ENCODE peak calls at places on chromosome X, in five cellular contexts. One of them, this sample, is unnamed. For H3K4me1, the result is how much of the 10 kb centered on the place peaks cover.

GRCh38 chrX:49237060-49237459 is 1.8 kb downstream of the CCDC22 start:
- DNase-seq in BE2C: no peak
- DNase-seq in mucosa of descending colon: no peak
- DNase-seq in adrenal gland: no peak
- DNase-seq in ovary: no peak
- DNase-seq in this sample: no peak

GRCh38 chrX:97117572-97117971 is 233.9 kb downstream of the RPA4 start:
- DNase-seq in mucosa of descending colon: no peak
- DNase-seq in BE2C: no peak
- DNase-seq in adrenal gland: no peak
- DNase-seq in ovary: no peak
- DNase-seq in this sample: no peak

GRCh38 chrX:21276736-21277433 is 97.3 kb upstream of the CNKSR2 start:
- DNase-seq in BE2C: no peak
- DNase-seq in ovary: no peak
- DNase-seq in adrenal gland: no peak
- DNase-seq in mucosa of descending colon: no peak
- DNase-seq in this sample: no peak

GRCh38 chrX:68912113-68912980 is 83.5 kb downstream of the EFNB1 start:
- DNase-seq in mucosa of descending colon: no peak
- DNase-seq in adrenal gland: no peak
- DNase-seq in ovary: peak
- DNase-seq in BE2C: peak
- DNase-seq in this sample: no peak

GRCh38 chrX:2785538-2785937 is 33.7 kb downstream of the XG start:
- DNase-seq in mucosa of descending colon: no peak
- DNase-seq in ovary: no peak
- DNase-seq in BE2C: no peak
- DNase-seq in adrenal gland: no peak
- DNase-seq in this sample: no peak

GRCh38 chrX:123993326-123993725 is 31.8 kb downstream of the STAG2 start:
- DNase-seq in mucosa of descending colon: no peak
- DNase-seq in ovary: no peak
- DNase-seq in BE2C: no peak
- DNase-seq in adrenal gland: no peak
- DNase-seq in this sample: peak

GRCh38 chrX:151393514-151393913 is 3.5 kb upstream of the VMA21 start:
- DNase-seq in ovary: no peak
- DNase-seq in adrenal gland: no peak
- DNase-seq in BE2C: no peak
- DNase-seq in mucosa of descending colon: no peak
- DNase-seq in this sample: no peak

GRCh38 chrX:100622989-100623388 is 13.6 kb downstream of the TSPAN6 start:
- DNase-seq in adrenal gland: no peak
- DNase-seq in BE2C: no peak
- DNase-seq in mucosa of descending colon: no peak
- DNase-seq in ovary: no peak
- DNase-seq in this sample: no peak

GRCh38 chrX:134172588-134173259 is 64.3 kb upstream of the CCDC160 start:
- DNase-seq in mucosa of descending colon: peak
- DNase-seq in ovary: peak
- DNase-seq in BE2C: no peak
- DNase-seq in adrenal gland: no peak
- DNase-seq in this sample: peak

GRCh38 chrX:51643377-51643776 is 24.7 kb upstream of the CENPVL3 start:
- DNase-seq in mucosa of descending colon: no peak
- DNase-seq in adrenal gland: no peak
- DNase-seq in BE2C: no peak
- DNase-seq in ovary: no peak
- DNase-seq in this sample: no peak

GRCh38 chrX:33892670-33893069 is 239.4 kb downstream of the FAM47A start:
- DNase-seq in BE2C: no peak
- DNase-seq in adrenal gland: no peak
- DNase-seq in mucosa of descending colon: no peak
- DNase-seq in ovary: no peak
- DNase-seq in this sample: no peak

GRCh38 chrX:48992341-48992740 is 9.7 kb downstream of the GRIPAP1 start:
- DNase-seq in mucosa of descending colon: no peak
- DNase-seq in ovary: no peak
- DNase-seq in BE2C: no peak
- DNase-seq in adrenal gland: no peak
- DNase-seq in this sample: no peak

GRCh38 chrX:129647588-129648410 is 7.0 kb downstream of the APLN start:
- DNase-seq in adrenal gland: no peak
- DNase-seq in BE2C: no peak
- DNase-seq in mucosa of descending colon: no peak
- DNase-seq in ovary: no peak
- DNase-seq in this sample: no peak

GRCh38 chrX:118000518-118000917 is 116.1 kb downstream of the KLHL13 start:
- DNase-seq in BE2C: no peak
- DNase-seq in mucosa of descending colon: no peak
- DNase-seq in adrenal gland: no peak
- DNase-seq in ovary: no peak
- DNase-seq in this sample: no peak

GRCh38 chrX:145613894-145614293 is 203.7 kb upstream of the SLITRK2 start:
- DNase-seq in adrenal gland: no peak
- DNase-seq in ovary: no peak
- DNase-seq in mucosa of descending colon: no peak
- DNase-seq in BE2C: no peak
- DNase-seq in this sample: no peak

GRCh38 chrX:1578511-1579173 is 12.8 kb upstream of the AKAP17A start:
- DNase-seq in adrenal gland: no peak
- DNase-seq in BE2C: no peak
- DNase-seq in ovary: no peak
- DNase-seq in mucosa of descending colon: no peak
- DNase-seq in this sample: no peak

GRCh38 chrX:108310511-108310910 is 127.7 kb downstream of the COL4A6 start:
- DNase-seq in adrenal gland: no peak
- DNase-seq in mucosa of descending colon: no peak
- DNase-seq in BE2C: no peak
- DNase-seq in ovary: no peak
- DNase-seq in this sample: no peak

GRCh38 chrX:72107320-72107719 is 24.4 kb downstream of the RTL5 start:
- DNase-seq in BE2C: peak
- DNase-seq in mucosa of descending colon: no peak
- DNase-seq in adrenal gland: no peak
- DNase-seq in ovary: no peak
- DNase-seq in this sample: no peak

GRCh38 chrX:78622834-78623233 is 36.3 kb downstream of the RTL3 start:
- DNase-seq in mucosa of descending colon: no peak
- DNase-seq in adrenal gland: no peak
- DNase-seq in ovary: no peak
- DNase-seq in BE2C: no peak
- DNase-seq in this sample: no peak

GRCh38 chrX:66015152-66015827 is 24.6 kb downstream of the VSIG4 start:
- DNase-seq in BE2C: no peak
- DNase-seq in mucosa of descending colon: no peak
- DNase-seq in ovary: no peak
- DNase-seq in adrenal gland: peak
- DNase-seq in this sample: no peak

GRCh38 chrX:133415276-133416105 is at the start of gene GPC4:
- DNase-seq in BE2C: no peak
- DNase-seq in ovary: peak
- DNase-seq in mucosa of descending colon: peak
- DNase-seq in adrenal gland: peak
- DNase-seq in this sample: peak

GRCh38 chrX:135438734-135439043 is 16.9 kb downstream of the SMIM10L2A start:
- DNase-seq in BE2C: no peak
- DNase-seq in adrenal gland: no peak
- DNase-seq in mucosa of descending colon: no peak
- DNase-seq in ovary: no peak
- DNase-seq in this sample: no peak

GRCh38 chrX:66634272-66634671 is 4.6 kb downstream of the EDA2R start:
- DNase-seq in BE2C: no peak
- DNase-seq in ovary: no peak
- DNase-seq in mucosa of descending colon: no peak
- DNase-seq in adrenal gland: no peak
- DNase-seq in this sample: no peak

GRCh38 chrX:103404225-103405008 is 28.1 kb downstream of the BEX3 start:
- DNase-seq in adrenal gland: peak
- DNase-seq in mucosa of descending colon: peak
- DNase-seq in BE2C: peak
- DNase-seq in ovary: peak
- DNase-seq in this sample: peak

GRCh38 chrX:151789179-151789800 is 54.7 kb downstream of the CNGA2 start:
- DNase-seq in adrenal gland: peak
- DNase-seq in BE2C: no peak
- DNase-seq in mucosa of descending colon: peak
- DNase-seq in ovary: peak
- DNase-seq in this sample: peak

GRCh38 chrX:80806557-80806956 is 3.1 kb downstream of the BRWD3 start:
- DNase-seq in mucosa of descending colon: no peak
- DNase-seq in adrenal gland: no peak
- DNase-seq in BE2C: no peak
- DNase-seq in ovary: no peak
- DNase-seq in this sample: no peak

GRCh38 chrX:48972214-48973164 is 845 bp upstream of the KCND1 start:
- DNase-seq in adrenal gland: peak
- DNase-seq in ovary: no peak
- DNase-seq in mucosa of descending colon: peak
- DNase-seq in BE2C: peak
- DNase-seq in this sample: peak

GRCh38 chrX:77785400-77785745 is 643 bp downstream of the ATRX start:
- DNase-seq in BE2C: peak
- DNase-seq in ovary: no peak
- DNase-seq in adrenal gland: no peak
- DNase-seq in mucosa of descending colon: no peak
- DNase-seq in this sample: no peak

GRCh38 chrX:87110142-87110541 is 407.5 kb upstream of the KLHL4 start:
- DNase-seq in mucosa of descending colon: no peak
- DNase-seq in ovary: no peak
- DNase-seq in adrenal gland: no peak
- DNase-seq in BE2C: no peak
- DNase-seq in this sample: no peak

GRCh38 chrX:53379747-53380146 is 42.7 kb downstream of the SMC1A start:
- DNase-seq in BE2C: no peak
- DNase-seq in adrenal gland: no peak
- DNase-seq in mucosa of descending colon: no peak
- DNase-seq in ovary: no peak
- DNase-seq in this sample: no peak

GRCh38 chrX:141278306-141278705 is 36.0 kb upstream of the SPANXC start:
- DNase-seq in adrenal gland: peak
- DNase-seq in BE2C: peak
- DNase-seq in mucosa of descending colon: no peak
- DNase-seq in ovary: no peak
- DNase-seq in this sample: peak

GRCh38 chrX:40151211-40152172 is 53.7 kb upstream of the BCOR start:
- DNase-seq in adrenal gland: no peak
- DNase-seq in ovary: peak
- DNase-seq in mucosa of descending colon: peak
- DNase-seq in BE2C: no peak
- DNase-seq in this sample: no peak
- H3K4me1 ChIP-seq in adrenal gland: under half
- H3K4me1 ChIP-seq in ovary: under half
- H3K4me1 ChIP-seq in mucosa of descending colon: under half
- H3K4me1 ChIP-seq in BE2C: under half
- H3K4me1 ChIP-seq in this sample: under half

GRCh38 chrX:16762579-16762978 is 23.7 kb upstream of the TXLNG start:
- DNase-seq in ovary: no peak
- DNase-seq in BE2C: no peak
- DNase-seq in mucosa of descending colon: no peak
- DNase-seq in adrenal gland: no peak
- DNase-seq in this sample: no peak
- H3K4me3 ChIP-seq in ovary: no peak
- H3K4me3 ChIP-seq in BE2C: no peak
- H3K4me3 ChIP-seq in mucosa of descending colon: no peak
- H3K4me3 ChIP-seq in adrenal gland: no peak
- H3K4me3 ChIP-seq in this sample: no peak

GRCh38 chrX:46251755-46252154 is 293.5 kb downstream of the ZNF674 start:
- DNase-seq in BE2C: no peak
- DNase-seq in ovary: no peak
- DNase-seq in mucosa of descending colon: no peak
- DNase-seq in adrenal gland: no peak
- DNase-seq in this sample: peak
- H3K4me1 ChIP-seq in BE2C: under half
- H3K4me1 ChIP-seq in ovary: under half
- H3K4me1 ChIP-seq in mucosa of descending colon: under half
- H3K4me1 ChIP-seq in adrenal gland: under half
- H3K4me1 ChIP-seq in this sample: under half

GRCh38 chrX:131764224-131764623 is 220.3 kb downstream of the OR13H1 start:
- DNase-seq in BE2C: no peak
- DNase-seq in adrenal gland: no peak
- DNase-seq in mucosa of descending colon: no peak
- DNase-seq in ovary: no peak
- DNase-seq in this sample: no peak
- H3K4me3 ChIP-seq in BE2C: no peak
- H3K4me3 ChIP-seq in adrenal gland: no peak
- H3K4me3 ChIP-seq in mucosa of descending colon: no peak
- H3K4me3 ChIP-seq in ovary: peak
- H3K4me3 ChIP-seq in this sample: no peak